ENCODE peak calls at places on chromosomes 5 and 9, in four cellular contexts. T is endothelial cell, H is PC-3, X is GM20000. K is an unnamed sample.

GRCh38 chr5:162939962-162940361 is 497.4 kb upstream of the CCNG1 start:
- DNase-seq in T (no peak), H (no peak), X (no peak), K (no peak)

GRCh38 chr9:131721096-131721495 is 18.8 kb downstream of the RAPGEF1 start:
- DNase-seq in T (no peak), H (no peak), X (no peak), K (no peak)

GRCh38 chr5:147746986-147747385 is 35.5 kb downstream of the JAKMIP2 start:
- DNase-seq in T (no peak), H (no peak), X (no peak), K (no peak)

GRCh38 chr5:14327624-14328023 is 184.5 kb downstream of the TRIO start:
- DNase-seq in T (no peak), H (no peak), X (no peak), K (no peak)

GRCh38 chr5:151703227-151703626 is 16.5 kb upstream of the SPARC start:
- DNase-seq in T (no peak), H (no peak), X (peak), K (peak)

GRCh38 chr9:129398101-129398795 is 220.2 kb upstream of the IER5L start:
- DNase-seq in T (no peak), H (no peak), X (no peak), K (no peak)

GRCh38 chr5:180333661-180334060 is 19.5 kb downstream of the GFPT2 start:
- DNase-seq in T (no peak), H (peak), X (no peak), K (no peak)

GRCh38 chr9:125325821-125326220 is 64.2 kb downstream of the GAPVD1 start:
- DNase-seq in T (no peak), H (peak), X (no peak), K (no peak)

GRCh38 chr5:150607991-150608390 is 32.5 kb upstream of the SYNPO start:
- DNase-seq in T (no peak), H (no peak), X (no peak), K (no peak)

GRCh38 chr9:32579706-32580331 is 6.9 kb upstream of the NDUFB6 start:
- DNase-seq in T (peak), H (peak), X (peak), K (peak)

GRCh38 chr5:139565411-139566305 is 4.5 kb downstream of the UBE2D2 start:
- DNase-seq in T (no peak), H (no peak), X (peak), K (peak)

GRCh38 chr5:76787237-76787636 is 31.6 kb upstream of the F2RL1 start:
- DNase-seq in T (no peak), H (peak), X (no peak), K (no peak)

GRCh38 chr5:92907914-92908606 is 673.0 kb downstream of the NR2F1-AS1 start:
- DNase-seq in T (no peak), H (no peak), X (peak), K (no peak)

GRCh38 chr5:172644711-172645110 is 3.6 kb downstream of the NEURL1B start:
- DNase-seq in T (no peak), H (no peak), X (no peak), K (no peak)

GRCh38 chr9:127446720-127447415 is 4.3 kb downstream of the RPL12 start:
- DNase-seq in T (no peak), H (peak), X (no peak), K (no peak)

GRCh38 chr5:95993261-95993660 is 31.6 kb upstream of the ELL2 start:
- DNase-seq in T (no peak), H (no peak), X (no peak), K (no peak)

GRCh38 chr5:102583663-102584062 is 84.9 kb upstream of the SLCO6A1 start:
- DNase-seq in T (no peak), H (peak), X (no peak), K (no peak)

GRCh38 chr5:111697215-111697614 is 59.8 kb downstream of the NREP start:
- DNase-seq in T (no peak), H (no peak), X (no peak), K (no peak)

GRCh38 chr9:98087420-98088354 is 31.2 kb downstream of the NANS start:
- DNase-seq in T (peak), H (no peak), X (no peak), K (peak)

GRCh38 chr9:126301985-126302603 is 24.5 kb upstream of the MVB12B start:
- DNase-seq in T (peak), H (peak), X (peak), K (peak)

GRCh38 chr5:3050863-3051262 is 299.4 kb upstream of the IRX2 start:
- DNase-seq in T (no peak), H (no peak), X (no peak), K (no peak)
- TF ChIP-seq CTCF in T (no peak), H (no peak), X (no peak), K (no peak)

GRCh38 chr9:37541465-37541864 is 34.7 kb downstream of the FBXO10 start:
- DNase-seq in T (no peak), H (no peak), X (no peak), K (no peak)

GRCh38 chr9:37542895-37543294 is 33.3 kb downstream of the FBXO10 start:
- DNase-seq in T (no peak), H (peak), X (no peak), K (no peak)

GRCh38 chr9:37542488-37542887 is 33.7 kb downstream of the FBXO10 start:
- DNase-seq in T (no peak), H (no peak), X (no peak), K (no peak)

GRCh38 chr9:37539634-37540033 is 36.5 kb downstream of the FBXO10 start:
- DNase-seq in T (no peak), H (no peak), X (no peak), K (no peak)

GRCh38 chr9:37540634-37541033 is 35.5 kb downstream of the FBXO10 start:
- DNase-seq in T (no peak), H (peak), X (no peak), K (no peak)
- TF ChIP-seq CTCF in T (no peak), H (no peak), X (no peak), K (no peak)

DNA sequence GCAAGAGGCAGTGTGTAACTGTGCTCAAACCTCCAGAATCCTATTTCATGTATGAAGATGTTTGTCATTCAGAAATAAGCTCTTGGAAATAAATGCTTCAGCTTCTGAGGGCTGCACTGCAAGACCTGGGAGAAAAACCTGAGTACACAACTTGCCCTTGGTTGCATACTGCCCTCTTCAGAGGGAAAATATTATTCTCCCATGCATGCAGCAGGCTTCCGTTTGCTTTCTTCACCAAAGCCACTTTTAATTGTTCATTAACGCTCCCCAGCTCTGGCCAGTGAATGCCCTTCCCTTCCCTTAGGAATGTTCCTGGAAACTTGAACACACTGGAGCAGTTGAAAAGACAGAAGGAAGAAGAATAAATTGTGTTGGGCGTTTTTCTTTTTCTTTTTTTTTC is 2.5 kb upstream of the WHRN start:
- DNase-seq in T (no peak), H (peak), X (peak), K (peak)
- TF ChIP-seq CTCF in T (no peak), H (peak), X (peak), K (peak)

GRCh38 chr5:42653705-42654104 is 102.9 kb upstream of the CCDC152 start:
- DNase-seq in T (no peak), H (no peak), X (no peak), K (no peak)

GRCh38 chr5:42654645-42655044 is 102.0 kb upstream of the CCDC152 start:
- DNase-seq in T (no peak), H (no peak), X (no peak), K (no peak)

GRCh38 chr5:42655982-42656660 is 100.5 kb upstream of the CCDC152 start:
- DNase-seq in T (no peak), H (peak), X (no peak), K (no peak)

GRCh38 chr5:42656661-42657035 is 100.0 kb upstream of the CCDC152 start:
- DNase-seq in T (no peak), H (peak), X (no peak), K (no peak)
- TF ChIP-seq CTCF in T (no peak), H (peak), X (no peak), K (no peak)

GRCh38 chr5:138068742-138069375 is 15.0 kb upstream of the WNT8A start:
- DNase-seq in T (peak), H (peak), X (peak), K (peak)

GRCh38 chr5:138064526-138064925 is 19.3 kb upstream of the WNT8A start:
- DNase-seq in T (no peak), H (no peak), X (no peak), K (no peak)

GRCh38 chr5:138065102-138065501 is 18.7 kb upstream of the WNT8A start:
- DNase-seq in T (peak), H (peak), X (no peak), K (no peak)
- TF ChIP-seq CTCF in T (no peak), H (peak), X (no peak), K (no peak)

K was measured in GM10248.